ENCODE peak calls at places on chromosomes 11 and 22, in seven cellular contexts. One of them, this sample, is unnamed.

GRCh38 chr11:69999721-70000120 is 78.4 kb upstream of the ANO1 start:
- DNase-seq in retinal pigment epithelial cell: no peak
- DNase-seq in endodermal cell: no peak
- DNase-seq in RWPE2: peak; percentile 7
- DNase-seq in fibroblast of lung: no peak
- DNase-seq in ovary: no peak
- DNase-seq in CD8-positive, alpha-beta T cell: no peak
- DNase-seq in this sample: no peak

GRCh38 chr11:84993386-84993785 is 633.8 kb downstream of the DLG2 start:
- DNase-seq in retinal pigment epithelial cell: no peak
- DNase-seq in endodermal cell: peak; percentile 87
- DNase-seq in RWPE2: no peak
- DNase-seq in fibroblast of lung: no peak
- DNase-seq in ovary: no peak
- DNase-seq in CD8-positive, alpha-beta T cell: no peak
- DNase-seq in this sample: no peak

GRCh38 chr11:14386895-14387480 is 28.0 kb upstream of the RRAS2 start:
- DNase-seq in retinal pigment epithelial cell: no peak
- DNase-seq in endodermal cell: peak; percentile 90
- DNase-seq in RWPE2: no peak
- DNase-seq in fibroblast of lung: peak; percentile 85
- DNase-seq in ovary: peak; percentile 24
- DNase-seq in CD8-positive, alpha-beta T cell: no peak
- DNase-seq in this sample: no peak

GRCh38 chr11:134802598-134802997 is 390.6 kb upstream of the B3GAT1 start:
- DNase-seq in retinal pigment epithelial cell: no peak
- DNase-seq in endodermal cell: no peak
- DNase-seq in RWPE2: no peak
- DNase-seq in fibroblast of lung: no peak
- DNase-seq in ovary: no peak
- DNase-seq in CD8-positive, alpha-beta T cell: no peak
- DNase-seq in this sample: no peak

GRCh38 chr11:2459016-2459725 is 14.4 kb downstream of the KCNQ1 start:
- DNase-seq in retinal pigment epithelial cell: no peak
- DNase-seq in endodermal cell: peak; percentile 30
- DNase-seq in RWPE2: peak; percentile 44
- DNase-seq in fibroblast of lung: no peak
- DNase-seq in ovary: no peak
- DNase-seq in CD8-positive, alpha-beta T cell: no peak
- DNase-seq in this sample: no peak

GRCh38 chr11:72669527-72669926 is 4.7 kb downstream of the PDE2A start:
- DNase-seq in retinal pigment epithelial cell: no peak
- DNase-seq in endodermal cell: no peak
- DNase-seq in RWPE2: no peak
- DNase-seq in fibroblast of lung: no peak
- DNase-seq in ovary: no peak
- DNase-seq in CD8-positive, alpha-beta T cell: no peak
- DNase-seq in this sample: no peak

GRCh38 chr11:26088391-26088790 is 243.5 kb upstream of the ANO3 start:
- DNase-seq in retinal pigment epithelial cell: peak; percentile 21
- DNase-seq in endodermal cell: no peak
- DNase-seq in RWPE2: no peak
- DNase-seq in fibroblast of lung: peak; percentile 56
- DNase-seq in ovary: no peak
- DNase-seq in CD8-positive, alpha-beta T cell: no peak
- DNase-seq in this sample: no peak

GRCh38 chr11:110472858-110473257 is 43.1 kb downstream of the FDX1 start:
- DNase-seq in retinal pigment epithelial cell: no peak
- DNase-seq in endodermal cell: no peak
- DNase-seq in RWPE2: no peak
- DNase-seq in fibroblast of lung: peak; percentile 56
- DNase-seq in ovary: no peak
- DNase-seq in CD8-positive, alpha-beta T cell: no peak
- DNase-seq in this sample: peak; percentile 10

GRCh38 chr11:88435405-88435804 is 97.9 kb upstream of the CTSC start:
- DNase-seq in retinal pigment epithelial cell: no peak
- DNase-seq in endodermal cell: no peak
- DNase-seq in RWPE2: no peak
- DNase-seq in fibroblast of lung: peak; percentile 48
- DNase-seq in ovary: no peak
- DNase-seq in CD8-positive, alpha-beta T cell: no peak
- DNase-seq in this sample: no peak

GRCh38 chr22:40202225-40202944 is 24.7 kb downstream of the TNRC6B start:
- DNase-seq in retinal pigment epithelial cell: no peak
- DNase-seq in endodermal cell: no peak
- DNase-seq in RWPE2: no peak
- DNase-seq in fibroblast of lung: peak; percentile 39
- DNase-seq in ovary: no peak
- DNase-seq in CD8-positive, alpha-beta T cell: no peak
- DNase-seq in this sample: no peak

GRCh38 chr11:26247340-26247739 is 84.6 kb upstream of the ANO3 start:
- DNase-seq in retinal pigment epithelial cell: no peak
- DNase-seq in endodermal cell: no peak
- DNase-seq in RWPE2: no peak
- DNase-seq in fibroblast of lung: peak; percentile 85
- DNase-seq in ovary: no peak
- DNase-seq in CD8-positive, alpha-beta T cell: no peak
- DNase-seq in this sample: no peak

GRCh38 chr11:129189646-129190045 is 2.5 kb downstream of the ARHGAP32 start:
- DNase-seq in retinal pigment epithelial cell: no peak
- DNase-seq in endodermal cell: no peak
- DNase-seq in RWPE2: no peak
- DNase-seq in fibroblast of lung: no peak
- DNase-seq in ovary: no peak
- DNase-seq in CD8-positive, alpha-beta T cell: no peak
- DNase-seq in this sample: no peak

GRCh38 chr11:63614136-63614664 is at the start of gene PLAAT3:
- DNase-seq in retinal pigment epithelial cell: no peak
- DNase-seq in endodermal cell: peak; percentile 92
- DNase-seq in RWPE2: no peak
- DNase-seq in fibroblast of lung: peak; percentile 48
- DNase-seq in ovary: peak; percentile 70
- DNase-seq in CD8-positive, alpha-beta T cell: peak; percentile 64
- DNase-seq in this sample: no peak

GRCh38 chr11:61671527-61671926 is 8.7 kb upstream of the DAGLA start:
- DNase-seq in retinal pigment epithelial cell: no peak
- DNase-seq in endodermal cell: peak; percentile 85
- DNase-seq in RWPE2: no peak
- DNase-seq in fibroblast of lung: no peak
- DNase-seq in ovary: no peak
- DNase-seq in CD8-positive, alpha-beta T cell: no peak
- DNase-seq in this sample: no peak

GRCh38 chr11:12086271-12087074 is 23.9 kb upstream of the MICAL2 start:
- DNase-seq in retinal pigment epithelial cell: peak; percentile 82
- DNase-seq in endodermal cell: no peak
- DNase-seq in RWPE2: no peak
- DNase-seq in fibroblast of lung: peak; percentile 95
- DNase-seq in ovary: no peak
- DNase-seq in CD8-positive, alpha-beta T cell: no peak
- DNase-seq in this sample: peak; percentile 84

GRCh38 chr11:27255447-27255828 is 107.6 kb downstream of the CCDC34 start:
- DNase-seq in retinal pigment epithelial cell: no peak
- DNase-seq in endodermal cell: no peak
- DNase-seq in RWPE2: no peak
- DNase-seq in fibroblast of lung: peak; percentile 18
- DNase-seq in ovary: no peak
- DNase-seq in CD8-positive, alpha-beta T cell: no peak
- DNase-seq in this sample: no peak

DNA sequence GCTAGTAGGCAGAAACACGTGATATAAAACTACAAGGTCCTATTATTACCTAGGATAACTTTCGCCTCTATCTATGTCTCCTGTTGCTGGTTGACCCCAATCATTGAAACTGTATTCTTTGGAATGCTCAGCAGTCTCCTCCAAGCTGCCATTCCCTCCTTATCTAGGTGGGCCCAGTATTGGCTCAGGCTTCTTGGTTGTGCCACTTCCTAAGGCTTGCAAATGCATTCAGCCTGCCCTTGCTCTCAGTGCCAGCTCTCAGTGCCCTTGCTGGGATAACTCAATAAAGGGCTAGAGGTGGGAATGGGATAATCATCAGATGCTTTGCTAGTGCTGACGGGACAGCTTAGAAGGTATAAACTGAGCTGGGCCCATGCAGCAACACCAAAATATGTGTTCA is 13.6 kb downstream of the CD44 start:
- DNase-seq in retinal pigment epithelial cell: no peak
- DNase-seq in endodermal cell: peak; percentile 63
- DNase-seq in RWPE2: no peak
- DNase-seq in fibroblast of lung: no peak
- DNase-seq in ovary: no peak
- DNase-seq in CD8-positive, alpha-beta T cell: no peak
- DNase-seq in this sample: no peak
- H3K4me3 ChIP-seq in retinal pigment epithelial cell: no peak overlapping the region
- H3K4me3 ChIP-seq in endodermal cell: no peak overlapping the region
- H3K4me3 ChIP-seq in RWPE2: no peak overlapping the region
- H3K4me3 ChIP-seq in fibroblast of lung: no peak overlapping the region
- H3K4me3 ChIP-seq in ovary: no peak overlapping the region
- H3K4me3 ChIP-seq in CD8-positive, alpha-beta T cell: no peak overlapping the region
- H3K4me3 ChIP-seq in this sample: no peak overlapping the region

GRCh38 chr11:44133335-44133946 is 38.0 kb downstream of the EXT2 start:
- DNase-seq in retinal pigment epithelial cell: no peak
- DNase-seq in endodermal cell: peak; percentile 59
- DNase-seq in RWPE2: no peak
- DNase-seq in fibroblast of lung: peak; percentile 62
- DNase-seq in ovary: no peak
- DNase-seq in CD8-positive, alpha-beta T cell: no peak
- DNase-seq in this sample: no peak
- TF ChIP-seq CTCF in retinal pigment epithelial cell: peak; percentile 79
- TF ChIP-seq CTCF in endodermal cell: peak; percentile 85
- TF ChIP-seq CTCF in RWPE2: peak; percentile 68
- TF ChIP-seq CTCF in fibroblast of lung: peak; percentile 75
- TF ChIP-seq CTCF in ovary: no peak
- TF ChIP-seq CTCF in CD8-positive, alpha-beta T cell: no peak
- TF ChIP-seq CTCF in this sample: peak; percentile 74

GRCh38 chr22:38300197-38300945 is 16.9 kb downstream of the CSNK1E start:
- DNase-seq in retinal pigment epithelial cell: no peak
- DNase-seq in endodermal cell: no peak
- DNase-seq in RWPE2: no peak
- DNase-seq in fibroblast of lung: no peak
- DNase-seq in ovary: no peak
- DNase-seq in CD8-positive, alpha-beta T cell: no peak
- DNase-seq in this sample: no peak
- H3K4me3 ChIP-seq in retinal pigment epithelial cell: no peak overlapping the region
- H3K4me3 ChIP-seq in endodermal cell: no peak overlapping the region
- H3K4me3 ChIP-seq in RWPE2: no peak overlapping the region
- H3K4me3 ChIP-seq in fibroblast of lung: no peak overlapping the region
- H3K4me3 ChIP-seq in ovary: no peak overlapping the region
- H3K4me3 ChIP-seq in CD8-positive, alpha-beta T cell: no peak overlapping the region
- H3K4me3 ChIP-seq in this sample: no peak overlapping the region

GRCh38 chr11:9861860-9862725 is 198.2 kb downstream of the SWAP70 start:
- DNase-seq in retinal pigment epithelial cell: peak; percentile 4
- DNase-seq in endodermal cell: peak; percentile 85
- DNase-seq in RWPE2: peak; percentile 50
- DNase-seq in fibroblast of lung: peak; percentile 77
- DNase-seq in ovary: peak; percentile 13
- DNase-seq in CD8-positive, alpha-beta T cell: peak; percentile 52
- DNase-seq in this sample: no peak
- TF ChIP-seq CTCF in retinal pigment epithelial cell: peak; percentile 84
- TF ChIP-seq CTCF in endodermal cell: peak; percentile 96
- TF ChIP-seq CTCF in RWPE2: peak; percentile 91
- TF ChIP-seq CTCF in fibroblast of lung: peak; percentile 79
- TF ChIP-seq CTCF in ovary: peak; percentile 49
- TF ChIP-seq CTCF in CD8-positive, alpha-beta T cell: peak; percentile 62
- TF ChIP-seq CTCF in this sample: peak; percentile 89

GRCh38 chr11:7890417-7891179 is 40.5 kb downstream of the OR10A6 start:
- DNase-seq in retinal pigment epithelial cell: no peak
- DNase-seq in endodermal cell: no peak
- DNase-seq in RWPE2: no peak
- DNase-seq in fibroblast of lung: no peak
- DNase-seq in ovary: no peak
- DNase-seq in CD8-positive, alpha-beta T cell: no peak
- DNase-seq in this sample: peak; percentile 64
- H3K4me3 ChIP-seq in retinal pigment epithelial cell: no peak overlapping the region
- H3K4me3 ChIP-seq in endodermal cell: no peak overlapping the region
- H3K4me3 ChIP-seq in RWPE2: no peak overlapping the region
- H3K4me3 ChIP-seq in fibroblast of lung: no peak overlapping the region
- H3K4me3 ChIP-seq in ovary: no peak overlapping the region
- H3K4me3 ChIP-seq in CD8-positive, alpha-beta T cell: no peak overlapping the region
- H3K4me3 ChIP-seq in this sample: no peak overlapping the region

GRCh38 chr11:66312549-66313320 is 4.1 kb downstream of the CD248 start:
- DNase-seq in retinal pigment epithelial cell: peak; percentile 86
- DNase-seq in endodermal cell: peak; percentile 100
- DNase-seq in RWPE2: peak; percentile 98
- DNase-seq in fibroblast of lung: peak; percentile 99
- DNase-seq in ovary: peak; percentile 99
- DNase-seq in CD8-positive, alpha-beta T cell: peak; percentile 100
- DNase-seq in this sample: peak; percentile 67

GRCh38 chr11:66311965-66312548 is 4.8 kb downstream of the CD248 start:
- DNase-seq in retinal pigment epithelial cell: peak; percentile 60
- DNase-seq in endodermal cell: peak; percentile 96
- DNase-seq in RWPE2: peak; percentile 96
- DNase-seq in fibroblast of lung: peak; percentile 94
- DNase-seq in ovary: peak; percentile 93
- DNase-seq in CD8-positive, alpha-beta T cell: peak; percentile 100
- DNase-seq in this sample: peak; percentile 35

GRCh38 chr11:66314561-66315497 is 2.0 kb downstream of the CD248 start:
- DNase-seq in retinal pigment epithelial cell: no peak
- DNase-seq in endodermal cell: no peak
- DNase-seq in RWPE2: no peak
- DNase-seq in fibroblast of lung: no peak
- DNase-seq in ovary: no peak
- DNase-seq in CD8-positive, alpha-beta T cell: no peak
- DNase-seq in this sample: no peak

GRCh38 chr11:66314186-66314501 is 2.7 kb downstream of the CD248 start:
- DNase-seq in retinal pigment epithelial cell: no peak
- DNase-seq in endodermal cell: no peak
- DNase-seq in RWPE2: no peak
- DNase-seq in fibroblast of lung: no peak
- DNase-seq in ovary: no peak
- DNase-seq in CD8-positive, alpha-beta T cell: no peak
- DNase-seq in this sample: no peak

GRCh38 chr11:66313321-66314185 is 3.3 kb downstream of the CD248 start:
- DNase-seq in retinal pigment epithelial cell: no peak
- DNase-seq in endodermal cell: peak; percentile 87
- DNase-seq in RWPE2: peak; percentile 68
- DNase-seq in fibroblast of lung: peak; percentile 42
- DNase-seq in ovary: no peak
- DNase-seq in CD8-positive, alpha-beta T cell: no peak
- DNase-seq in this sample: no peak
- TF ChIP-seq CTCF in retinal pigment epithelial cell: peak; percentile 20
- TF ChIP-seq CTCF in endodermal cell: peak; percentile 65
- TF ChIP-seq CTCF in RWPE2: no peak
- TF ChIP-seq CTCF in fibroblast of lung: peak; percentile 36
- TF ChIP-seq CTCF in ovary: no peak
- TF ChIP-seq CTCF in CD8-positive, alpha-beta T cell: no peak
- TF ChIP-seq CTCF in this sample: peak; percentile 13

This sample was measured in epithelial cell of proximal tubule.